ENCODE peak calls at places on chromosomes 5 and 9, in four cellular contexts. One of them, this sample, is unnamed.

GRCh38 chr9:121372563-121373400 is 2.7 kb upstream of the STOM start:
- DNase-seq in CD8-positive, alpha-beta memory T cell: no peak
- DNase-seq in spleen: no peak
- DNase-seq in astrocyte: no peak
- DNase-seq in this sample: no peak

GRCh38 chr5:174527936-174528557 is 196.3 kb upstream of the MSX2 start:
- DNase-seq in spleen: no peak
- DNase-seq in astrocyte: no peak
- DNase-seq in CD8-positive, alpha-beta memory T cell: no peak
- DNase-seq in this sample: no peak

GRCh38 chr5:134227259-134227658 is 1.4 kb upstream of the PPP2CA start:
- DNase-seq in spleen: no peak
- DNase-seq in CD8-positive, alpha-beta memory T cell: no peak
- DNase-seq in astrocyte: no peak
- DNase-seq in this sample: peak; percentile 19

GRCh38 chr5:155728146-155728856 is 598.7 kb upstream of the SGCD start:
- DNase-seq in CD8-positive, alpha-beta memory T cell: no peak
- DNase-seq in astrocyte: peak; percentile 47
- DNase-seq in spleen: peak; percentile 72
- DNase-seq in this sample: no peak

GRCh38 chr5:171537923-171538537 is 118.6 kb downstream of the FGF18 start:
- DNase-seq in CD8-positive, alpha-beta memory T cell: no peak
- DNase-seq in spleen: no peak
- DNase-seq in astrocyte: no peak
- DNase-seq in this sample: no peak

GRCh38 chr5:56501949-56502557 is 268.9 kb upstream of the ANKRD55 start:
- DNase-seq in spleen: no peak
- DNase-seq in astrocyte: peak; percentile 63
- DNase-seq in CD8-positive, alpha-beta memory T cell: no peak
- DNase-seq in this sample: no peak

GRCh38 chr5:137376127-137376526 is 123.0 kb downstream of the SPOCK1 start:
- DNase-seq in CD8-positive, alpha-beta memory T cell: no peak
- DNase-seq in spleen: no peak
- DNase-seq in astrocyte: no peak
- DNase-seq in this sample: no peak

GRCh38 chr5:156675402-156675801 is 174.7 kb upstream of the PPP1R2B start:
- DNase-seq in astrocyte: peak; percentile 3
- DNase-seq in spleen: no peak
- DNase-seq in CD8-positive, alpha-beta memory T cell: no peak
- DNase-seq in this sample: no peak

GRCh38 chr5:130514984-130515690 is 610.9 kb downstream of the CHSY3 start:
- DNase-seq in spleen: no peak
- DNase-seq in CD8-positive, alpha-beta memory T cell: no peak
- DNase-seq in astrocyte: peak; percentile 93
- DNase-seq in this sample: no peak

GRCh38 chr5:131079232-131079631 is 85.8 kb downstream of the HINT1 start:
- DNase-seq in CD8-positive, alpha-beta memory T cell: no peak
- DNase-seq in astrocyte: no peak
- DNase-seq in spleen: no peak
- DNase-seq in this sample: no peak

GRCh38 chr5:86101966-86102365 is 515.8 kb upstream of the COX7C start:
- DNase-seq in spleen: peak; percentile 64
- DNase-seq in astrocyte: no peak
- DNase-seq in CD8-positive, alpha-beta memory T cell: no peak
- DNase-seq in this sample: no peak

GRCh38 chr9:16721972-16722371 is 148.5 kb downstream of the BNC2 start:
- DNase-seq in astrocyte: peak; percentile 61
- DNase-seq in spleen: no peak
- DNase-seq in CD8-positive, alpha-beta memory T cell: no peak
- DNase-seq in this sample: no peak

GRCh38 chr5:40224421-40224820 is 455.3 kb upstream of the PTGER4 start:
- DNase-seq in astrocyte: peak; percentile 42
- DNase-seq in CD8-positive, alpha-beta memory T cell: no peak
- DNase-seq in spleen: no peak
- DNase-seq in this sample: no peak

GRCh38 chr5:40220260-40220659 is 459.5 kb upstream of the PTGER4 start:
- DNase-seq in spleen: no peak
- DNase-seq in CD8-positive, alpha-beta memory T cell: no peak
- DNase-seq in astrocyte: peak; percentile 53
- DNase-seq in this sample: no peak

GRCh38 chr5:40221255-40221654 is 458.5 kb upstream of the PTGER4 start:
- DNase-seq in astrocyte: no peak
- DNase-seq in CD8-positive, alpha-beta memory T cell: no peak
- DNase-seq in spleen: no peak
- DNase-seq in this sample: no peak

GRCh38 chr5:40223884-40224402 is 455.8 kb upstream of the PTGER4 start:
- DNase-seq in spleen: no peak
- DNase-seq in CD8-positive, alpha-beta memory T cell: no peak
- DNase-seq in astrocyte: peak; percentile 94
- DNase-seq in this sample: no peak

DNA sequence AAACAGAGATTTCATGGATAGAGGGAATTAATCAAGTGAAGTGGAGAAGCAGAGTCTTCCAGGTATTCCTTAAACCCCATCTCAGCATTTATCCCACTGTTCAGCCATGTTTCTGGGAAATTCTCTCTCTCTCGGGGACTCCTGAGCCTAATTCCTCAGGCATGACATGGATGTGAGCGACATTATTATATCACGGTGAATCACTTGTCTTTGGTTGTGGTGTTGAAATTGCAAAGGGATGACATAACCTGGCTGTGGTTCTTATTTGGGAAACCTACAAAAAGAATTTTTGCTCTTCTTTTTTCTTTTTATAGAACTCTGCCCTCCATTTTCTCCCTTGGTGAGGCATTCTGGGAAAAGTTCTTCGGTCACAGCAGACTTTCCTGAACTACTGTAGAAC is 457.9 kb upstream of the PTGER4 start:
- DNase-seq in CD8-positive, alpha-beta memory T cell: no peak
- DNase-seq in spleen: no peak
- DNase-seq in astrocyte: peak; percentile 88
- DNase-seq in this sample: no peak
- H3K27ac ChIP-seq in CD8-positive, alpha-beta memory T cell: no peak overlapping the region
- H3K27ac ChIP-seq in spleen: no peak overlapping the region
- H3K27ac ChIP-seq in astrocyte: peak overlapping the region; percentile 86
- H3K27ac ChIP-seq in this sample: no peak overlapping the region

DNA sequence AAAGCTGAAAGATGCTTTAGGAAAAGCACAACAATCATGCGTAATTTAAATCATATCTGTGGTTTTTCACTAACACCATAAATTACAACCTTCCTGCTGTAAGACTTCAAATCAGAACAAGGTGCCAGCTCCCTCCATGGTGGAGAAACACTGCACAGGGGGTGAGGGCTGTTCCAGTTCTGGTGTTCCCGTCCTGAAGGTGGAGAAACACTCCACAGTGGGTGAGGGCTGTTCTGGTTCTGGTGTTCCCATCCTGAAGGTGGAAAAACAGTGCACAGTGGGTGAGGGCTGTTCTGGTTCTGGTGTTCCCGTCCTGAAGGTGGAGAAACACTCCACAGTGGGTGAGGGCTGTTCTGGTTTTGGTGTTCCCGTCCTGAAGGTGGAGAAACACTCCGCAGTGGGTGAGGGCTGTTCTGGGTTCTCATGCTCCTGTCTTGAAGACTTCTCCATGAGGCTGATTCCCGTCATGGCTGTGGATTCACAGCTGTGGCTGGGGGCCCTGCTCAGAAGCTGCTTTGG is 12.9 kb downstream of the PLEKHG4B start:
- DNase-seq in astrocyte: no peak
- DNase-seq in CD8-positive, alpha-beta memory T cell: no peak
- DNase-seq in spleen: no peak
- DNase-seq in this sample: no peak
- H3K4me1 ChIP-seq in astrocyte: no peaks in the 10 kb centered on the region
- H3K4me1 ChIP-seq in CD8-positive, alpha-beta memory T cell: no peaks in the 10 kb centered on the region
- H3K4me1 ChIP-seq in spleen: no peaks in the 10 kb centered on the region
- H3K4me1 ChIP-seq in this sample: no peaks in the 10 kb centered on the region

GRCh38 chr5:180673371-180674252 is 24.2 kb upstream of the FLT4 start:
- DNase-seq in CD8-positive, alpha-beta memory T cell: no peak
- DNase-seq in astrocyte: no peak
- DNase-seq in spleen: no peak
- DNase-seq in this sample: no peak
- H3K4me3 ChIP-seq in CD8-positive, alpha-beta memory T cell: no peak overlapping the region
- H3K4me3 ChIP-seq in astrocyte: no peak overlapping the region
- H3K4me3 ChIP-seq in spleen: no peak overlapping the region
- H3K4me3 ChIP-seq in this sample: no peak overlapping the region

GRCh38 chr5:42944989-42945388 is 95.1 kb downstream of the ANXA2R start:
- DNase-seq in astrocyte: peak; percentile 96
- DNase-seq in CD8-positive, alpha-beta memory T cell: no peak
- DNase-seq in spleen: no peak
- DNase-seq in this sample: no peak
- H3K27ac ChIP-seq in astrocyte: peak overlapping the region; percentile 36
- H3K27ac ChIP-seq in CD8-positive, alpha-beta memory T cell: no peak overlapping the region
- H3K27ac ChIP-seq in spleen: no peak overlapping the region
- H3K27ac ChIP-seq in this sample: no peak overlapping the region

DNA sequence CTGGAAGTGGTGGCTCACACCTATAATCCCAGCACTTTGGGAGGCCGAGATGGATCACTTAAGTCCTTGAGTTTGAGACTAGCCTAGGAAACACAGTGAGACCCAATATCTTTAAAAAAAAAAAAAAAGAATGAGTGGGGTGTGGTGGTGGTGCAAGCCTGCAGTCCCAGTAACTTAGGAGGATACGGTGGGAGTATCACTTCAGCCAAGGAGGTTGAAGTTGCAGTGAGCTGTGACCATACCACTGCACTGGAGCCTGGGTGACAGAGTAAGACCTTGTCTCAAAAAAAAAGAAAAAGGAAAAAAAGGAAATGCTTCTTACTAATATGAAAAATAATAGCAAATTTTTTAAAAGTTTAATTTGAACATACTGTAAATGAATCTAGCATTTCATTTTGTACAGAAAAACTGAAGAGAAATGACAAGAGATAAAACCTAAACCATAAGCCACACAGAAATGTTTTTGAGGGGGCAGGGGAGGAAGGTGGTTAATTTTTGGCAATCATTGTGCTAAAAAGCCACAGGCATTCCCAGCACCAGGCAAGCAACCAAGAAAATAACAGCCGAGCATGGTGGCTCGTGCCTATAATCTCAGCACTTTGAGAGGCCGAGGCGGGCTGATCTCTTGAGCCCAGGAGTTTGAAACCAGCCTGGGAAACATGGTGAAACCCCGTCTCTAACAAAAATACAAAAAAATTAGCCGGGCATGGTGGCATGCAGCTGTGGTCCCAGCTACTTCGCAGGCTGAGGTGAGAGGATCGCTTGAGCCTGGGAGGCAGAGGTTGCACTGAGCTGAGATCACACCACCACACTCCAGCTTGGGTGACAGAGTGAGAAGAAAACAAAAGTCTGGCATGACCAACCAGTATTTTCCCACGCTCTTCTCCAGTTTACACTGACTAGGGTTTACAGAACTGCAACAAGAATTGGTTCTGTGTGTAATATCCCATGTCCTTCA is 114.5 kb upstream of the NR5A1 start:
- DNase-seq in CD8-positive, alpha-beta memory T cell: no peak
- DNase-seq in astrocyte: peak; percentile 79
- DNase-seq in spleen: no peak
- DNase-seq in this sample: no peak
- H3K4me1 ChIP-seq in CD8-positive, alpha-beta memory T cell: no peaks in the 10 kb centered on the region
- H3K4me1 ChIP-seq in astrocyte: peaks cover 15% of the 10 kb centered on the region
- H3K4me1 ChIP-seq in spleen: no peaks in the 10 kb centered on the region
- H3K4me1 ChIP-seq in this sample: no peaks in the 10 kb centered on the region

GRCh38 chr9:136372006-136372405 is 1.5 kb downstream of the CARD9 start:
- DNase-seq in spleen: no peak
- DNase-seq in astrocyte: no peak
- DNase-seq in CD8-positive, alpha-beta memory T cell: no peak
- DNase-seq in this sample: no peak
- H3K4me3 ChIP-seq in spleen: no peak overlapping the region
- H3K4me3 ChIP-seq in astrocyte: no peak overlapping the region
- H3K4me3 ChIP-seq in CD8-positive, alpha-beta memory T cell: no peak overlapping the region
- H3K4me3 ChIP-seq in this sample: no peak overlapping the region

DNA sequence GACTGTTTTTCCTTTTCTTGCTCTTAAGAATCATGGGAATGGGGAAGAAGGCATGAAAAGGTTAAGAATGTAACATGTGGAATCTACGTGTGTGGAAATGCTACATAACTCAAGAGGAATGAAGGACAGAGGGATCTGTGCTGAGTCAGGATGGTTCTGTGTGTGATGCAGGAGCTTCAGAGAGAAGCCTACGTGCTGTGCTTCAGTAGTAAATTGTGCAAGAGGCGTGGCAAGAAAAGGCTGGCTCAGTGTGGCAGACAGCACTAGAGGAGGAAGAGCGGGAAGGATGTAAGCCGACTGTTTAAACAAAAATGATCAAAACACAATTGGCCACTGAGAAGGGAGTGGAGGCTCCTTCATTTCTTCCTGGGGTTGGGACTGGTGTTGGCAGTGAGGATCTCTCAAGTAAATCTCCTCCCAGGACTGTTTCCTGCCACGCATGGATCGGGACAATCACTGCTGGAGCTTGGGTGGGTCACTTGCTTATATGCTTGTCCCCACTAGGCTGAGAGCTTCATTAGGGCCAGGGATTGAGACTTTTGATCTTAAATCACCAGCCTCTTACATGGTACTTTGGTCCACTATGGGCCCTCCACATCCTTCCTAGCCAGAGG is 59.4 kb upstream of the BASP1 start:
- DNase-seq in CD8-positive, alpha-beta memory T cell: no peak
- DNase-seq in spleen: no peak
- DNase-seq in astrocyte: peak; percentile 98
- DNase-seq in this sample: no peak
- H3K27ac ChIP-seq in CD8-positive, alpha-beta memory T cell: no peak overlapping the region
- H3K27ac ChIP-seq in spleen: no peak overlapping the region
- H3K27ac ChIP-seq in astrocyte: peak overlapping the region; percentile 78
- H3K27ac ChIP-seq in this sample: no peak overlapping the region

DNA sequence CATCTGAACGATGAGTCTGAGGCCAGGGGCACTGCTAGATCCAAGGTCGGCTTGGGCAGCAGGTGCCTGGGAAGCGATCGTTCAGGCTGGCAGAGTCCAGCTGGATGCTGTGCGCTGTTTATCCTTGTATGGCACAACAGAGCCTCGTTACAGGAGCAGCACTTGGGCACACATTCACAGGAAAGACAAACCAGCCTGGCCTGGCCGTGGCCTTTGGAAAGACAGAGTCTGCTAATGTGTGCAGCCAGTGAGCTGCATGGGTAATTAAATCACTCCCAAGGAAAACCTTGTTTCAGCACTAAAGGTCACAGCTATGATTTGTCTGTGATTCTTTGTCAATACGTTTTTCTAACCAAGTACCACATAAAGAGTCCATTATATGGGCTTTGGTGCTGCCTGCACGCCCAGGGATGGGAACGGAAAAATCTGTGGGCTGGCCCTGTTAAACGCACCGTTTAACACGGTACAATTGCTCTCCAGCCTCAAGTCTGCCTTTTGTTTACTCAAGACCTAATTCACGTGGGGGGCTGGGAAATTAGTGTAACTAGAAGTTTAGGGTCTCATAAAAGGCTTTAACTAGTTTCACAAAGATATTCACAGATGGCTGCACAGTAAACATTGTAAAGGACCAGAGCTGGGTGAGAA is 509.3 kb downstream of the KDM4C start:
- DNase-seq in astrocyte: no peak
- DNase-seq in spleen: no peak
- DNase-seq in CD8-positive, alpha-beta memory T cell: no peak
- DNase-seq in this sample: no peak
- H3K4me1 ChIP-seq in astrocyte: no peaks in the 10 kb centered on the region
- H3K4me1 ChIP-seq in spleen: no peaks in the 10 kb centered on the region
- H3K4me1 ChIP-seq in CD8-positive, alpha-beta memory T cell: no peaks in the 10 kb centered on the region
- H3K4me1 ChIP-seq in this sample: no peaks in the 10 kb centered on the region

This sample was measured in CD4-positive, CD25-positive, alpha-beta regulatory T cell.